ENCODE peak calls at places on chromosomes 5 and 9, in six cellular contexts. One of them, this sample, is unnamed.

GRCh38 chr9:93052791-93053540 is 5.5 kb upstream of the SUSD3 start:
- DNase-seq in HepG2: no peak
- DNase-seq in K562: no peak
- DNase-seq in H1: peak
- DNase-seq in GM12878: no peak
- DNase-seq in SK-N-SH: no peak
- DNase-seq in this sample: no peak

GRCh38 chr5:90548069-90548593 is 10.5 kb upstream of the ADGRV1 start:
- DNase-seq in HepG2: peak
- DNase-seq in K562: peak
- DNase-seq in H1: no peak
- DNase-seq in GM12878: no peak
- DNase-seq in SK-N-SH: no peak
- DNase-seq in this sample: no peak

GRCh38 chr9:91298304-91298703 is 63.4 kb downstream of the AUH start:
- DNase-seq in HepG2: no peak
- DNase-seq in K562: no peak
- DNase-seq in H1: no peak
- DNase-seq in GM12878: no peak
- DNase-seq in SK-N-SH: no peak
- DNase-seq in this sample: peak

GRCh38 chr9:131394464-131395026 is 659 bp downstream of the PRRC2B start:
- DNase-seq in HepG2: no peak
- DNase-seq in K562: peak
- DNase-seq in H1: peak
- DNase-seq in GM12878: no peak
- DNase-seq in SK-N-SH: peak
- DNase-seq in this sample: no peak

GRCh38 chr5:178339272-178339671 is 106.7 kb upstream of the PHYKPL start:
- DNase-seq in HepG2: no peak
- DNase-seq in K562: no peak
- DNase-seq in H1: no peak
- DNase-seq in GM12878: no peak
- DNase-seq in SK-N-SH: no peak
- DNase-seq in this sample: no peak

GRCh38 chr9:100222674-100223073 is 123.6 kb downstream of the INVS start:
- DNase-seq in HepG2: no peak
- DNase-seq in K562: peak
- DNase-seq in H1: no peak
- DNase-seq in GM12878: no peak
- DNase-seq in SK-N-SH: peak
- DNase-seq in this sample: no peak

GRCh38 chr9:111412280-111412679 is 71.9 kb downstream of the ECPAS start:
- DNase-seq in HepG2: no peak
- DNase-seq in K562: no peak
- DNase-seq in H1: no peak
- DNase-seq in GM12878: no peak
- DNase-seq in SK-N-SH: no peak
- DNase-seq in this sample: no peak

GRCh38 chr5:73179730-73180129 is 6.7 kb downstream of the TMEM174 start:
- DNase-seq in HepG2: no peak
- DNase-seq in K562: no peak
- DNase-seq in H1: no peak
- DNase-seq in GM12878: no peak
- DNase-seq in SK-N-SH: no peak
- DNase-seq in this sample: no peak

GRCh38 chr9:13744233-13744954 is 464.9 kb upstream of the MPDZ start:
- DNase-seq in HepG2: no peak
- DNase-seq in K562: no peak
- DNase-seq in H1: no peak
- DNase-seq in GM12878: no peak
- DNase-seq in SK-N-SH: peak
- DNase-seq in this sample: no peak

GRCh38 chr5:160894-161540 is 30.3 kb upstream of the LRRC14B start:
- DNase-seq in HepG2: no peak
- DNase-seq in K562: no peak
- DNase-seq in H1: no peak
- DNase-seq in GM12878: no peak
- DNase-seq in SK-N-SH: no peak
- DNase-seq in this sample: no peak

GRCh38 chr9:37997636-37998374 is 71.2 kb downstream of the SHB start:
- DNase-seq in HepG2: no peak
- DNase-seq in K562: no peak
- DNase-seq in H1: no peak
- DNase-seq in GM12878: no peak
- DNase-seq in SK-N-SH: peak
- DNase-seq in this sample: no peak

GRCh38 chr5:126044111-126044668 is 379.0 kb upstream of the GRAMD2B start:
- DNase-seq in HepG2: no peak
- DNase-seq in K562: no peak
- DNase-seq in H1: no peak
- DNase-seq in GM12878: no peak
- DNase-seq in SK-N-SH: peak
- DNase-seq in this sample: no peak

GRCh38 chr5:154646841-154647759 is 108.1 kb upstream of the LARP1 start:
- DNase-seq in HepG2: peak
- DNase-seq in K562: peak
- DNase-seq in H1: peak
- DNase-seq in GM12878: no peak
- DNase-seq in SK-N-SH: no peak
- DNase-seq in this sample: no peak

GRCh38 chr5:124790895-124791732 is 44.7 kb upstream of the ZNF608 start:
- DNase-seq in HepG2: no peak
- DNase-seq in K562: no peak
- DNase-seq in H1: no peak
- DNase-seq in GM12878: no peak
- DNase-seq in SK-N-SH: no peak
- DNase-seq in this sample: no peak

GRCh38 chr5:73032635-73033034 is 76.8 kb downstream of the FCHO2 start:
- DNase-seq in HepG2: no peak
- DNase-seq in K562: no peak
- DNase-seq in H1: no peak
- DNase-seq in GM12878: no peak
- DNase-seq in SK-N-SH: no peak
- DNase-seq in this sample: no peak

GRCh38 chr5:77339491-77339890 is 129.0 kb downstream of the PDE8B start:
- DNase-seq in HepG2: no peak
- DNase-seq in K562: no peak
- DNase-seq in H1: no peak
- DNase-seq in GM12878: no peak
- DNase-seq in SK-N-SH: no peak
- DNase-seq in this sample: no peak

GRCh38 chr9:4741365-4742031 is 496 bp upstream of the AK3 start:
- DNase-seq in HepG2: peak
- DNase-seq in K562: peak
- DNase-seq in H1: peak
- DNase-seq in GM12878: no peak
- DNase-seq in SK-N-SH: no peak
- DNase-seq in this sample: no peak

GRCh38 chr9:133470427-133470924 is 8.4 kb downstream of the SLC2A6 start:
- DNase-seq in HepG2: no peak
- DNase-seq in K562: no peak
- DNase-seq in H1: no peak
- DNase-seq in GM12878: no peak
- DNase-seq in SK-N-SH: no peak
- DNase-seq in this sample: peak

GRCh38 chr9:127424669-127424986 is 446 bp downstream of the ZNF79 start:
- DNase-seq in HepG2: no peak
- DNase-seq in K562: no peak
- DNase-seq in H1: no peak
- DNase-seq in GM12878: no peak
- DNase-seq in SK-N-SH: no peak
- DNase-seq in this sample: no peak

GRCh38 chr5:139492700-139493192 is 10.2 kb upstream of the STING1 start:
- DNase-seq in HepG2: no peak
- DNase-seq in K562: no peak
- DNase-seq in H1: no peak
- DNase-seq in GM12878: no peak
- DNase-seq in SK-N-SH: no peak
- DNase-seq in this sample: no peak

DNA sequence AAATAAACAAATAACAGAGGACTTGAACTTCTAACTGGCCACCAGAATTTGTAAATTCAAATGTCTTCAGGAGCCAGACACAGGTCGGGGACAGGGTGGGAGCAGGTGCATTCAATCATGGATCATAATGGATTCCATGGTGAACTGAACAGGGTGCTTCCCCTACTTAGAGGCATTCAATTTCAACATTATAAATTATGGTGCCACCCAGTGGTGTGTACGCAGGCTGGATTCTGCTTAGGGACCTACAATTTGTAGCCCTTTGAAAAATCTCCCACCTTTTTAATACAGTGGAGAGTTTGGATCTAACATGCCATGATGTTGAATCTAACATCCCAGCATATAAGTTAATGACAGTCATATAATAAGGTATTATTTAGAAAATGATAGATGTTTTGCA is 22.3 kb downstream of the KLF9 start:
- DNase-seq in HepG2: no peak
- DNase-seq in K562: no peak
- DNase-seq in H1: no peak
- DNase-seq in GM12878: no peak
- DNase-seq in SK-N-SH: peak
- DNase-seq in this sample: no peak
- H3K27ac ChIP-seq in HepG2: no peak
- H3K27ac ChIP-seq in K562: no peak
- H3K27ac ChIP-seq in H1: no peak
- H3K27ac ChIP-seq in GM12878: no peak
- H3K27ac ChIP-seq in SK-N-SH: no peak
- H3K27ac ChIP-seq in this sample: no peak

DNA sequence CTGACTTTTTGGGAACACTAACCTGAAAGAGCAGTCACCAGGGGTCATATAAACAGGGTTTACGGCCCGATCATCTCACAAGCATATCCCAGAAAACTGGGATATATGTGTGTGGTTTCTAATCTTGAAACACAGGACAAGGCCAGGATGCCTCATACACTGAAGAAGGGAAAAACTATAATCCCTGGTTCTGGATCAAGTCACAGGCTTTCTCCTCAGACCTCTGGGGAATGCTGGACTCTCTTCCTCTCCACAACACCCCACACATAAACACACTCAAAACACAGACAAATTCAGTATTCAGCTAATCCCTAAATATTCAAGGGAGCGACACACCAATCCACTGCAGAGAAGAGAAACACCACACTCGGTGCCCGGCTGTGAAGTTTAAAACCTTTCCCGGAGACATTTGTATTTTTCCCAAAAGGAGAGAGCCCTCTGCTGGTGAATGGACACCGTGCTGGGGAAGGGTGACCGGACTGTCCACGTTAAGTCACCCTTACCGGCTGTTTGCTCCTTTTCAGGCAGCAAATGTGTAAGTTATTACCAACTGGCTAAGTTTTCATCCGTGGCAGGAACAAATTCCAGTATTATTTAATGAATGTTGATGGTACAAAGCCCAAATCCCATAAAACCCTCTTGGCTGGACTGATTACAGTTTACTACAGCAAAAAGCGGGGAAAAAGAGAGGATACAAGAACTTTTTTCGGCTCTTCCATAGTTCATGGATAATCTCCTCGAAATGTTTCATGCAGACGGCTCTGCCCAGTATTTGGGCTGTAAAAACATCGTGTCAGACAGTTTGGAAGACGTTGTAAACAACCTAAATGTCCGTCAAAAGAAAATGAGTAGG is 131.0 kb upstream of the SLC30A5 start:
- DNase-seq in HepG2: peak
- DNase-seq in K562: peak
- DNase-seq in H1: peak
- DNase-seq in GM12878: no peak
- DNase-seq in SK-N-SH: peak
- DNase-seq in this sample: no peak
- TF ChIP-seq POLR2AphosphoS5 in HepG2: no peak
- TF ChIP-seq POLR2AphosphoS5 in K562: no peak
- TF ChIP-seq POLR2AphosphoS5 in H1: no peak
- TF ChIP-seq POLR2AphosphoS5 in GM12878: no peak
- TF ChIP-seq POLR2AphosphoS5 in SK-N-SH: no peak
- TF ChIP-seq POLR2AphosphoS5 in this sample: no peak

DNA sequence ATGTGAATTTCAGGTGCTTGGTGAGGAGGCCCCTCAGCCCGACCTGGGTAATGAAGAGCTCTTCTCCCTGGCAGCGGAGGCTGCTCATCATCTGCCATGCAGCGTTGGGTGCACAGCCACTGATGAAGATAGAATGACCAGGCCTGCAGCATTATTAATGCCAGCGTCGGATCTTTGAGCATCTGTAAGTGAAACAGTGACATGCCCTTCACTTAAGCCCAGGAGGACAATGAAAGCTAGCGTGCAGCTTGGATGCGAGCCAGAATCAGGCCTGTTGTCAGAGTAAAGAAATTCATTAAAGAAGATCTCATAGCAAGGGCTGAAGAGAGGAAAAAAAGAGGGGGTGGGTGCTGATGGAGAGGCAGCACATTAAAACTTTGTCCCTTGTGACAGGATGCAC is 186.1 kb upstream of the MAST4 start:
- DNase-seq in HepG2: no peak
- DNase-seq in K562: no peak
- DNase-seq in H1: no peak
- DNase-seq in GM12878: no peak
- DNase-seq in SK-N-SH: peak
- DNase-seq in this sample: no peak
- TF ChIP-seq GABPA in HepG2: no peak
- TF ChIP-seq GABPA in K562: no peak
- TF ChIP-seq GABPA in H1: no peak
- TF ChIP-seq GABPA in GM12878: no peak
- TF ChIP-seq GABPA in SK-N-SH: no peak
- TF ChIP-seq GABPA in this sample: no peak

GRCh38 chr5:143216211-143216610 is 187.3 kb downstream of the NR3C1 start:
- DNase-seq in HepG2: no peak
- DNase-seq in K562: no peak
- DNase-seq in H1: no peak
- DNase-seq in GM12878: no peak
- DNase-seq in SK-N-SH: no peak
- DNase-seq in this sample: no peak

GRCh38 chr5:143215685-143216084 is 187.8 kb downstream of the NR3C1 start:
- DNase-seq in HepG2: no peak
- DNase-seq in K562: no peak
- DNase-seq in H1: no peak
- DNase-seq in GM12878: no peak
- DNase-seq in SK-N-SH: no peak
- DNase-seq in this sample: peak

GRCh38 chr5:143214458-143214857 is 189.0 kb downstream of the NR3C1 start:
- DNase-seq in HepG2: no peak
- DNase-seq in K562: no peak
- DNase-seq in H1: no peak
- DNase-seq in GM12878: no peak
- DNase-seq in SK-N-SH: no peak
- DNase-seq in this sample: no peak

GRCh38 chr5:143213851-143214363 is 189.6 kb downstream of the NR3C1 start:
- DNase-seq in HepG2: no peak
- DNase-seq in K562: peak
- DNase-seq in H1: no peak
- DNase-seq in GM12878: peak
- DNase-seq in SK-N-SH: no peak
- DNase-seq in this sample: no peak

DNA sequence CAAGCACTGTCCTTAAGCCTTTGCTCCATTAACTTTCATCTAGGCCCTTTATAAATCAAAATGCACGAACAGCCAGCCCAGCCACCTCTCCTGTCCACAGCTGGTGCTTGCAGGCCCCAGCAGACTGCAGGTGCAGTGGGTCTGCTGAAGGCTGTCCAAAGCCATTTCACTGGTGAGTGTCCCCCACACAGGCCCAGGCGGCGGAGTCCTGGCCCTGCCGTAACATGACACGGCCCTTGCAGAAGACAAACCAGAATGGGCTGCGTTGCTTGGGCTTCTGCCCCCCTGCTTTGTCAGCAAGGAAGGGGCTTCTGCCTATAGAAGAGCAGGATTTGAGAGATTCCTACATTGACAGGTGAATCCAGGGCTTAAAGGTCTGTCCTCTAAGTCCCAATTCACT is 188.6 kb downstream of the NR3C1 start:
- DNase-seq in HepG2: no peak
- DNase-seq in K562: no peak
- DNase-seq in H1: no peak
- DNase-seq in GM12878: no peak
- DNase-seq in SK-N-SH: no peak
- DNase-seq in this sample: no peak
- H3K27ac ChIP-seq in HepG2: no peak
- H3K27ac ChIP-seq in K562: peak
- H3K27ac ChIP-seq in H1: no peak
- H3K27ac ChIP-seq in GM12878: peak
- H3K27ac ChIP-seq in SK-N-SH: no peak
- H3K27ac ChIP-seq in this sample: no peak